ENCODE peak calls at places on chromosome 22, in eight cellular contexts. B, Z, U, T, Y, P, J and W are unnamed samples.

GRCh38 chr22:50674606-50675552 is 2.3 kb downstream of the SHANK3 start:
- DNase-seq in B (no peak), Z (no peak), U (no peak), T (peak), Y (no peak), P (no peak), J (no peak), W (peak)

GRCh38 chr22:36166518-36167220 is 6.1 kb upstream of the APOL3 start:
- DNase-seq in B (no peak), Z (no peak), U (no peak), T (no peak), Y (no peak), P (no peak), J (no peak), W (no peak)

GRCh38 chr22:25407859-25408229 is 156.6 kb upstream of the GRK3 start:
- DNase-seq in B (no peak), Z (no peak), U (no peak), T (no peak), Y (no peak), P (no peak), J (no peak), W (no peak)

GRCh38 chr22:24187731-24188644 is 6.7 kb downstream of the SUSD2 start:
- DNase-seq in B (no peak), Z (no peak), U (no peak), T (no peak), Y (no peak), P (no peak), J (no peak), W (no peak)

GRCh38 chr22:41106122-41106968 is 14.0 kb downstream of the EP300 start:
- DNase-seq in B (no peak), Z (no peak), U (no peak), T (no peak), Y (peak), P (peak), J (peak), W (peak)

GRCh38 chr22:29716814-29717213 is 3.0 kb upstream of the CABP7 start:
- DNase-seq in B (no peak), Z (no peak), U (peak), T (no peak), Y (peak), P (peak), J (peak), W (peak)

GRCh38 chr22:45009881-45010531 is at the start of gene PHF21B:
- DNase-seq in B (peak), Z (no peak), U (peak), T (peak), Y (peak), P (peak), J (peak), W (no peak)

GRCh38 chr22:17472886-17473285 is 90.4 kb upstream of the SLC25A18 start:
- DNase-seq in B (no peak), Z (no peak), U (no peak), T (no peak), Y (no peak), P (no peak), J (no peak), W (no peak)

GRCh38 chr22:21849489-21849888 is 18.0 kb downstream of the MAPK1 start:
- DNase-seq in B (no peak), Z (no peak), U (no peak), T (no peak), Y (no peak), P (no peak), J (no peak), W (no peak)